ENCODE peak calls at places on chromosomes 13 and 19, in seven cellular contexts. N is upper lobe of right lung; Z is CD4-positive, alpha-beta memory T cell; G is pancreas; X is right cardiac atrium; U is ascending aorta; O is body of pancreas. E is an unnamed sample.

GRCh38 chr19:572891-573825 is 762 bp downstream of the BSG start:
- DNase-seq in N (peak; percentile 80), Z (no peak), G (peak; percentile 64), X (peak; percentile 66), U (no peak), O (peak; percentile 63), E (no peak)

GRCh38 chr13:38002596-38002995 is 133.0 kb upstream of the TRPC4 start:
- DNase-seq in N (no peak), Z (no peak), G (no peak), X (no peak), U (no peak), O (no peak), E (no peak)

GRCh38 chr19:49795615-49796014 is 17.5 kb downstream of the FUZ start:
- DNase-seq in N (no peak), Z (no peak), G (no peak), X (no peak), U (no peak), O (no peak), E (no peak)

GRCh38 chr13:94312511-94313191 is 166.8 kb downstream of the DCT start:
- DNase-seq in N (no peak), Z (no peak), G (no peak), X (no peak), U (no peak), O (no peak), E (no peak)

GRCh38 chr13:33931397-33931987 is 113.5 kb downstream of the RFC3 start:
- DNase-seq in N (no peak), Z (no peak), G (peak; percentile 15), X (no peak), U (no peak), O (peak; percentile 13), E (peak; percentile 37)

GRCh38 chr19:15379996-15380647 is 535 bp upstream of the AKAP8 start:
- DNase-seq in N (no peak), Z (no peak), G (peak; percentile 63), X (peak; percentile 75), U (no peak), O (peak; percentile 49), E (peak; percentile 59)

GRCh38 chr19:42577016-42577415 is 17.7 kb downstream of the CEACAM8 start:
- DNase-seq in N (no peak), Z (no peak), G (no peak), X (no peak), U (no peak), O (no peak), E (no peak)

GRCh38 chr13:46687810-46688209 is 109.2 kb downstream of the ESD start:
- DNase-seq in N (no peak), Z (no peak), G (peak; percentile 33), X (no peak), U (no peak), O (peak; percentile 26), E (no peak)

GRCh38 chr13:51501592-51502205 is 48.9 kb upstream of the INTS6 start:
- DNase-seq in N (no peak), Z (no peak), G (no peak), X (no peak), U (no peak), O (no peak), E (no peak)

DNA sequence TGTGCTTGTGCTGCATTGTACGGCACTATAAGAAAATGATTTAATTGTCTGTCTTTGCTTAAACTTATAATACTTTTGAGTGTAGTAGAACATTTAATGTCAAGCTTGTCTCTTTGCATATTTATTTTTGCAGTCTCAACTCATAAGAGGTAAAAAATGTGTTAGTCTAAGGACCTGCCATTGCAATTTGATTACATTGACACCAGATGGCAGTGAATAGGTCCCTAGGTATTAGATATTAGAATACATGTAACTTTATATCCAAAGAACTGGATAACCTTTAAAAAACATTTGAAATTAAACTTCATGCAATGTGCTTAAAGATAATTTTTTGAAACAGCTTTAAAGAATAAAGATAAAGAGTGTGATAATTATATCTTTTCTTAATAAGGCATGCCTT is 1421.3 kb downstream of the OLFM4 start:
- DNase-seq in N (no peak), Z (no peak), G (no peak), X (no peak), U (no peak), O (no peak), E (no peak)
- H3K9me3 ChIP-seq in N (no peaks in the 10 kb centered on the region), Z (peaks cover 6% of the 10 kb centered on the region), G (no peaks in the 10 kb centered on the region), X (no peaks in the 10 kb centered on the region), U (no peaks in the 10 kb centered on the region), O (no peaks in the 10 kb centered on the region), E (no peaks in the 10 kb centered on the region)

GRCh38 chr13:100620792-100621191 is 32.2 kb upstream of the GGACT start:
- DNase-seq in N (no peak), Z (no peak), G (no peak), X (no peak), U (no peak), O (no peak), E (no peak)
- H3K9me3 ChIP-seq in N (no peaks in the 10 kb centered on the region), Z (no peaks in the 10 kb centered on the region), G (no peaks in the 10 kb centered on the region), X (no peaks in the 10 kb centered on the region), U (no peaks in the 10 kb centered on the region), O (no peaks in the 10 kb centered on the region), E (no peaks in the 10 kb centered on the region)

GRCh38 chr13:107006646-107007045 is 438.7 kb upstream of the ARGLU1 start:
- DNase-seq in N (no peak), Z (no peak), G (no peak), X (no peak), U (no peak), O (no peak), E (no peak)
- H3K9me3 ChIP-seq in N (no peaks in the 10 kb centered on the region), Z (no peaks in the 10 kb centered on the region), G (no peaks in the 10 kb centered on the region), X (no peaks in the 10 kb centered on the region), U (no peaks in the 10 kb centered on the region), O (no peaks in the 10 kb centered on the region), E (no peaks in the 10 kb centered on the region)

DNA sequence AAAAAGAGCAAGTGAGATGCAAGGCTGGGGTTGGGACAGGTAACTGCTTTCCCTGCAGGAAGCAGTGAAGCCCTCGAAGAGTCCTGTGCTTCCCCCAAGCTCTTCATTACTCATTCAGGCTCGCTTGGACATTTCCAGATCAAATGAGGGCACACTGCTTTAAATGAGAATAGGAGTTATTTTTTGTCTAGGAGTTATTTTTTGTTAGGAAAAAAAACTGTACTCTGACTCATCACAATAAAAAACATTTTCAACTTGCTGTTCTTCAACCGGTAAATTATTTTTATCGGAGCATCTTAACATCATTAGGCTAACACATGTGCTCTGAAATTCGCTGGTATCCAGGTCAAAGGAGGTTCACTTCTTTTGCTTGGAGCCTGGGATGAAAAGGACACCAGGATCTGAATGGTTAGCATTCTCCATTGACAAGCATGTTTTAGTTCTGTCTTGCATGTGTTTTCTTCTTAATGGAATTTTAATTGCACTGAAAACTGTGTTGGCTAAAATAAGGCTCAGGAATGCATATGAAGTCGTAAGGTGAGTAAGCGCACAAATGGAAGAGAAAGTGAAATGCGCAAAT is 80.7 kb upstream of the STK24 start:
- DNase-seq in N (no peak), Z (no peak), G (no peak), X (no peak), U (no peak), O (no peak), E (no peak)
- H3K9me3 ChIP-seq in N (no peaks in the 10 kb centered on the region), Z (no peaks in the 10 kb centered on the region), G (no peaks in the 10 kb centered on the region), X (no peaks in the 10 kb centered on the region), U (no peaks in the 10 kb centered on the region), O (no peaks in the 10 kb centered on the region), E (no peaks in the 10 kb centered on the region)

GRCh38 chr13:25179810-25180437 is 7.8 kb upstream of the AMER2 start:
- DNase-seq in N (no peak), Z (no peak), G (no peak), X (no peak), U (no peak), O (no peak), E (no peak)
- H3K9me3 ChIP-seq in N (no peaks in the 10 kb centered on the region), Z (no peaks in the 10 kb centered on the region), G (no peaks in the 10 kb centered on the region), X (no peaks in the 10 kb centered on the region), U (no peaks in the 10 kb centered on the region), O (no peaks in the 10 kb centered on the region), E (no peaks in the 10 kb centered on the region)

DNA sequence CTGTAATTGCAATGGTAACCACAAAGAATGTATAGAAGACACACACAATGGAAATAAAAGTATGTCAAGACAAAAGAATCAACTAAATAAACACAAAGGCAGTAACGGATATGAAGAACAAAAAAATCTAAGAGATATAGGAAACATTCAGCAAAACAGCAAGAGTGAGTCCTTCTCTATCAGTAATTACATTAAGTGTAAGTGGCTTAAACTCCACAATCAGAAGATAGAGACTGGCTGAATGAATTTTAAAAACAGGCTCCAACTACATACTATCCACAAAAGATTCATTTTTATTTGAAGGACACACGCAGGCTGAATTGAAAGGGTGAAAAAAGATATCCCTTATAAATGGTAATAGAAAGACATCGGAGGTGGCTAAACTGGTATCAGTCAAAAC is 19.5 kb downstream of the ZNF616 start:
- DNase-seq in N (no peak), Z (no peak), G (no peak), X (no peak), U (no peak), O (no peak), E (no peak)
- H3K9me3 ChIP-seq in N (peaks cover 87% of the 10 kb centered on the region), Z (peaks cover 64% of the 10 kb centered on the region), G (no peaks in the 10 kb centered on the region), X (peaks cover 21% of the 10 kb centered on the region), U (peaks cover 92% of the 10 kb centered on the region), O (peaks cover 20% of the 10 kb centered on the region), E (peaks cover 2% of the 10 kb centered on the region)

DNA sequence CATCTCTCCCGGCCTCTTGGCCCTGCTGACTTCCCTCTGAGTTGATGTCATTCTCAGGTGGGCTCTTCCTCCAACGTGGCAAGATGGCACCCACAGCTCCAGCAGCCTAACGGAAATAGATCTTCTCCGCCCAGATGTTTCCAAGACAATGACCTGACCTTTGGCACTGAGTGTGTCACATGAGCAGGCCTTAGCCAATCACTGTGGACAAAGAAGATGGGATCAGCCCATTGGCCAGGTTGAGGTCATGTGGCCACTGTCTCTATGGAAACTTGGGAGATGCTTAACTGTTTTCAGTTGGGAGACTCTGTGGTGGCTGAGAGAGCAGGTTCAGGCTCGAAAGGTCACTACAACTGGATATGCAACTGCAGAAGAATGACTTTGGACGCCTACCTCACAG is 14.9 kb downstream of the MBD3L2B start:
- DNase-seq in N (no peak), Z (no peak), G (no peak), X (no peak), U (no peak), O (no peak), E (no peak)
- H3K9me3 ChIP-seq in N (no peaks in the 10 kb centered on the region), Z (no peaks in the 10 kb centered on the region), G (no peaks in the 10 kb centered on the region), X (no peaks in the 10 kb centered on the region), U (no peaks in the 10 kb centered on the region), O (no peaks in the 10 kb centered on the region), E (no peaks in the 10 kb centered on the region)

GRCh38 chr19:19820774-19821315 is 705 bp downstream of the ZNF506 start:
- DNase-seq in N (no peak), Z (peak; percentile 2), G (no peak), X (no peak), U (no peak), O (no peak), E (no peak)
- H3K9me3 ChIP-seq in N (peaks cover 3% of the 10 kb centered on the region), Z (no peaks in the 10 kb centered on the region), G (no peaks in the 10 kb centered on the region), X (no peaks in the 10 kb centered on the region), U (no peaks in the 10 kb centered on the region), O (no peaks in the 10 kb centered on the region), E (no peaks in the 10 kb centered on the region)

E was measured in prostate gland.